ENCODE peak calls at places on chromosomes 12 and 14, in four cellular contexts. B is H7, G is brain pericyte, C is Calu3. V is an unnamed sample.
A peak's percentile ranks its signal among the peaks of the same experiment; 100 is the strongest.

GRCh38 chr12:47124451-47124850 is 44.7 kb upstream of the AMIGO2 start:
- DNase-seq in B (no peak), C (no peak), G (no peak), V (no peak)

GRCh38 chr12:52280796-52281560 is 6.5 kb downstream of the KRT86 start:
- DNase-seq in B (no peak), C (peak; percentile 82), G (peak; percentile 66), V (no peak)

GRCh38 chr12:43029971-43030370 is 440.4 kb upstream of the PRICKLE1 start:
- DNase-seq in G (peak; percentile 45), B (no peak), C (no peak), V (no peak)

GRCh38 chr12:118315821-118316220 is 56.9 kb downstream of the TAOK3 start:
- DNase-seq in B (no peak), G (no peak), C (no peak), V (no peak)

GRCh38 chr14:38405851-38406630 is 150.1 kb upstream of the CLEC14A start:
- DNase-seq in C (no peak), G (no peak), B (peak; percentile 17), V (no peak)

GRCh38 chr12:111404362-111405148 is 1.2 kb upstream of the SH2B3 start:
- DNase-seq in G (no peak), C (no peak), B (peak; percentile 87), V (no peak)

GRCh38 chr12:12645485-12645884 is 33.8 kb downstream of the CREBL2 start:
- DNase-seq in C (peak; percentile 27), B (peak; percentile 65), G (no peak), V (no peak)

GRCh38 chr14:102164241-102164641 is 24.5 kb downstream of the WDR20 start:
- DNase-seq in C (no peak), B (no peak), G (no peak), V (no peak)

GRCh38 chr14:32350020-32350419 is 20.9 kb downstream of the AKAP6 start:
- DNase-seq in C (no peak), G (no peak), B (no peak), V (no peak)

GRCh38 chr12:20369164-20370000 is 1.0 kb downstream of the PDE3A start:
- DNase-seq in C (peak; percentile 75), G (peak; percentile 77), B (peak; percentile 76), V (peak; percentile 60)

GRCh38 chr14:73372529-73372928 is 85.8 kb downstream of the NUMB start:
- DNase-seq in C (no peak), G (no peak), B (no peak), V (no peak)

GRCh38 chr12:23028158-23028802 is 403.3 kb downstream of the ETNK1 start:
- DNase-seq in B (no peak), C (no peak), G (no peak), V (no peak)

GRCh38 chr12:57128519-57129247 is 400 bp downstream of the LRP1 start:
- DNase-seq in C (no peak), B (peak; percentile 89), G (no peak), V (no peak)

V was measured in caudate nucleus.